ENCODE peak calls at places on chromosomes 2 and 18, in six cellular contexts. One of them, this sample, is unnamed.
A peak's percentile ranks its signal among the peaks of the same experiment; 100 is the strongest.

GRCh38 chr2:185291035-185291647 is 447.5 kb upstream of the FSIP2 start:
- DNase-seq in stimulated activated CD4-positive, alpha-beta T cell treated with anti-CD3 and anti-CD28 coated beads, Interleukin-2, amount 100 ng/mL, for 48 hours: peak; percentile 1
- DNase-seq in activated CD4-positive, alpha-beta T cell treated with anti-CD3 and anti-CD28 coated beads for 48 hours: peak; percentile 35
- DNase-seq in CD8-positive, alpha-beta T cell: no peak
- DNase-seq in body of pancreas: peak; percentile 84
- DNase-seq in EH: no peak
- DNase-seq in this sample: peak; percentile 5

GRCh38 chr2:26584656-26585055 is 56.5 kb downstream of the CIB4 start:
- DNase-seq in stimulated activated CD4-positive, alpha-beta T cell treated with anti-CD3 and anti-CD28 coated beads, Interleukin-2, amount 100 ng/mL, for 48 hours: no peak
- DNase-seq in activated CD4-positive, alpha-beta T cell treated with anti-CD3 and anti-CD28 coated beads for 48 hours: no peak
- DNase-seq in CD8-positive, alpha-beta T cell: no peak
- DNase-seq in body of pancreas: no peak
- DNase-seq in EH: no peak
- DNase-seq in this sample: no peak

GRCh38 chr2:88738271-88738670 is 46.8 kb downstream of the RPIA start:
- DNase-seq in stimulated activated CD4-positive, alpha-beta T cell treated with anti-CD3 and anti-CD28 coated beads, Interleukin-2, amount 100 ng/mL, for 48 hours: no peak
- DNase-seq in activated CD4-positive, alpha-beta T cell treated with anti-CD3 and anti-CD28 coated beads for 48 hours: no peak
- DNase-seq in CD8-positive, alpha-beta T cell: no peak
- DNase-seq in body of pancreas: no peak
- DNase-seq in EH: peak; percentile 48
- DNase-seq in this sample: no peak

GRCh38 chr18:21215480-21215879 is 26.6 kb upstream of the GREB1L start:
- DNase-seq in stimulated activated CD4-positive, alpha-beta T cell treated with anti-CD3 and anti-CD28 coated beads, Interleukin-2, amount 100 ng/mL, for 48 hours: no peak
- DNase-seq in activated CD4-positive, alpha-beta T cell treated with anti-CD3 and anti-CD28 coated beads for 48 hours: no peak
- DNase-seq in CD8-positive, alpha-beta T cell: no peak
- DNase-seq in body of pancreas: no peak
- DNase-seq in EH: no peak
- DNase-seq in this sample: no peak

GRCh38 chr2:217383620-217384019 is 523.8 kb upstream of the TNP1 start:
- DNase-seq in stimulated activated CD4-positive, alpha-beta T cell treated with anti-CD3 and anti-CD28 coated beads, Interleukin-2, amount 100 ng/mL, for 48 hours: no peak
- DNase-seq in activated CD4-positive, alpha-beta T cell treated with anti-CD3 and anti-CD28 coated beads for 48 hours: no peak
- DNase-seq in CD8-positive, alpha-beta T cell: no peak
- DNase-seq in body of pancreas: no peak
- DNase-seq in EH: peak; percentile 78
- DNase-seq in this sample: no peak

GRCh38 chr2:196376984-196377877 is 205.9 kb upstream of the STK17B start:
- DNase-seq in stimulated activated CD4-positive, alpha-beta T cell treated with anti-CD3 and anti-CD28 coated beads, Interleukin-2, amount 100 ng/mL, for 48 hours: peak; percentile 18
- DNase-seq in activated CD4-positive, alpha-beta T cell treated with anti-CD3 and anti-CD28 coated beads for 48 hours: peak; percentile 66
- DNase-seq in CD8-positive, alpha-beta T cell: no peak
- DNase-seq in body of pancreas: no peak
- DNase-seq in EH: peak; percentile 81
- DNase-seq in this sample: no peak

GRCh38 chr18:59308201-59309014 is 10.0 kb downstream of the CPLX4 start:
- DNase-seq in stimulated activated CD4-positive, alpha-beta T cell treated with anti-CD3 and anti-CD28 coated beads, Interleukin-2, amount 100 ng/mL, for 48 hours: peak; percentile 72
- DNase-seq in activated CD4-positive, alpha-beta T cell treated with anti-CD3 and anti-CD28 coated beads for 48 hours: peak; percentile 76
- DNase-seq in CD8-positive, alpha-beta T cell: peak; percentile 40
- DNase-seq in body of pancreas: peak; percentile 84
- DNase-seq in EH: peak; percentile 67
- DNase-seq in this sample: peak; percentile 26

GRCh38 chr2:47070920-47071824 is 83.9 kb downstream of the STPG4 start:
- DNase-seq in stimulated activated CD4-positive, alpha-beta T cell treated with anti-CD3 and anti-CD28 coated beads, Interleukin-2, amount 100 ng/mL, for 48 hours: peak; percentile 29
- DNase-seq in activated CD4-positive, alpha-beta T cell treated with anti-CD3 and anti-CD28 coated beads for 48 hours: peak; percentile 57
- DNase-seq in CD8-positive, alpha-beta T cell: peak; percentile 48
- DNase-seq in body of pancreas: peak; percentile 63
- DNase-seq in EH: peak; percentile 96
- DNase-seq in this sample: peak; percentile 15

GRCh38 chr2:230614040-230614439 is 98.6 kb upstream of the CAB39 start:
- DNase-seq in stimulated activated CD4-positive, alpha-beta T cell treated with anti-CD3 and anti-CD28 coated beads, Interleukin-2, amount 100 ng/mL, for 48 hours: no peak
- DNase-seq in activated CD4-positive, alpha-beta T cell treated with anti-CD3 and anti-CD28 coated beads for 48 hours: no peak
- DNase-seq in CD8-positive, alpha-beta T cell: no peak
- DNase-seq in body of pancreas: no peak
- DNase-seq in EH: no peak
- DNase-seq in this sample: no peak

GRCh38 chr18:48468151-48468550 is 59.0 kb upstream of the ZBTB7C start:
- DNase-seq in stimulated activated CD4-positive, alpha-beta T cell treated with anti-CD3 and anti-CD28 coated beads, Interleukin-2, amount 100 ng/mL, for 48 hours: no peak
- DNase-seq in activated CD4-positive, alpha-beta T cell treated with anti-CD3 and anti-CD28 coated beads for 48 hours: no peak
- DNase-seq in CD8-positive, alpha-beta T cell: no peak
- DNase-seq in body of pancreas: no peak
- DNase-seq in EH: no peak
- DNase-seq in this sample: no peak

GRCh38 chr2:162474006-162474405 is 130.1 kb downstream of the GCA start:
- DNase-seq in stimulated activated CD4-positive, alpha-beta T cell treated with anti-CD3 and anti-CD28 coated beads, Interleukin-2, amount 100 ng/mL, for 48 hours: no peak
- DNase-seq in activated CD4-positive, alpha-beta T cell treated with anti-CD3 and anti-CD28 coated beads for 48 hours: no peak
- DNase-seq in CD8-positive, alpha-beta T cell: no peak
- DNase-seq in body of pancreas: no peak
- DNase-seq in EH: no peak
- DNase-seq in this sample: no peak